ENCODE peak calls at places on chromosomes 16 and 17, in four cellular contexts. M is brain microvascular endothelial cell, G is stomach, U is PC-9. D is an unnamed sample. For H3K36me3, the result is how much of the 10 kb centered on the place peaks cover.

GRCh38 chr17:16507918-16508533 is 16.0 kb upstream of the LRRC75A start:
- DNase-seq in U (no peak), G (no peak), M (no peak), D (no peak)

GRCh38 chr16:16063685-16064084 is 114.3 kb downstream of the ABCC1 start:
- DNase-seq in G (no peak), U (no peak), M (no peak), D (no peak)

GRCh38 chr17:2883544-2884203 is 87.4 kb downstream of the RAP1GAP2 start:
- DNase-seq in U (peak), M (peak), G (no peak), D (peak)

GRCh38 chr16:47866431-47866830 is 289.4 kb downstream of the ABCC12 start:
- DNase-seq in U (no peak), G (no peak), M (no peak), D (no peak)

GRCh38 chr17:30554839-30555751 is 77.9 kb downstream of the GOSR1 start:
- DNase-seq in U (peak), M (peak), G (peak), D (peak)

GRCh38 chr17:57989011-57989345 is 924 bp upstream of the VEZF1 start:
- DNase-seq in U (no peak), G (peak), M (peak), D (peak)

GRCh38 chr16:19116711-19117449 is 3.1 kb downstream of the ITPRIPL2 start:
- DNase-seq in M (no peak), U (no peak), G (no peak), D (no peak)

GRCh38 chr16:50251375-50252081 is 14.8 kb upstream of the ADCY7 start:
- DNase-seq in U (no peak), M (peak), G (no peak), D (no peak)

GRCh38 chr17:43006639-43007551 is at the start of gene IFI35:
- DNase-seq in G (peak), M (peak), U (peak), D (peak)

GRCh38 chr17:43983515-43984411 is 20.7 kb upstream of the NAGS start:
- DNase-seq in U (no peak), G (peak), M (no peak), D (peak)

GRCh38 chr17:59963738-59964454 is 644 bp downstream of the RNFT1 start:
- DNase-seq in G (peak), U (peak), M (peak), D (no peak)

GRCh38 chr17:298791-299450 is 53.7 kb downstream of the RPH3AL start:
- DNase-seq in G (no peak), U (no peak), M (peak), D (no peak)

GRCh38 chr16:66382171-66382965 is 15.9 kb downstream of the CDH5 start:
- DNase-seq in M (peak), G (no peak), U (peak), D (peak)
- TF ChIP-seq CTCF in M (no peak), G (no peak), U (peak), D (peak)

GRCh38 chr16:3738128-3738527 is 20.8 kb upstream of the TRAP1 start:
- DNase-seq in G (no peak), U (no peak), M (no peak), D (no peak)
- H3K36me3 ChIP-seq in G (half or more), U (under half), M (under half), D (half or more)

DNA sequence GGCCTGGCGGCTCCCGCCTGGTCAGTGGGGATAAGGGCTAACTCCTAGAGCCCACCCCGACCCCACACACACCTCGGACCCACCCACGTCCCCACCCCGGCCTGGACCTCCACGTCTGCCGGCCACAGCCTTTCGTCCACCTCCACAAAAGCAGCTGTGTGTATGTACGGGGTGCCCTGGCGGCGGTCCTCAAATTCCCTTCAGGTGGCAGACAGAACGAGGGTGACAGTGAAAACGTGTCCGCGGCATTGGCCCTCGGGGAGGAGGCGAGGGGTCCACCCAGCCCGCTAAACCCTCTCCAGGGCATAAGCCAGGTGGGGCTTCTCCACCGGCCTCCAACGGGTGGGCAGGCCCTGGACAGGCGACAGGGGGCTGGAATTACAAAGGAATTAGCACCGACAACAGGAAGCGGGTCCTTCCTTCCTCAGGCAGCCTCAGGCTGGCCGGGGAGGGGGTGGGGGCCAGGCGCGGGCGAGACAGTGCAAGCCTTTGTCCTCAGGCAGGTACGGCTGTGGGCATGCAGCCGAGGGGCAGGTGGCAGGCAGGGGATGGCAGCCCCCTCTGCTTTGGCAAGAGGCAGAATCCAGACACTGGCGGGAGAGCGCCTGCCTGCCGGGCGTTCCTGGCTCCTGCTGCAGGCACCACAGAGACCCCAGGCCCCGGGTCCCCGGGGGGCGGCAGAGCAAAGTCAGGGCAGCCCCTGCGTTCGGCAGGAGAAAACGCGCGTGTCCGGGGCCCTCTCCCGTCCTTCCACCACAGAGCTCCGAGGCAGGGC is 12.3 kb upstream of the PITPNA start:
- DNase-seq in G (no peak), M (no peak), U (no peak), D (peak)
- H3K4me3 ChIP-seq in G (no peak), M (no peak), U (no peak), D (no peak)

GRCh38 chr16:88753600-88753999 is 31.4 kb downstream of the PIEZO1 start:
- DNase-seq in U (no peak), G (no peak), M (no peak), D (no peak)

GRCh38 chr16:88754109-88754911 is 30.7 kb downstream of the PIEZO1 start:
- DNase-seq in U (no peak), G (no peak), M (no peak), D (no peak)

GRCh38 chr16:88753191-88753590 is 31.8 kb downstream of the PIEZO1 start:
- DNase-seq in G (no peak), M (no peak), U (no peak), D (no peak)

GRCh38 chr16:88755745-88756443 is 29.1 kb downstream of the PIEZO1 start:
- DNase-seq in G (no peak), M (no peak), U (no peak), D (no peak)

DNA sequence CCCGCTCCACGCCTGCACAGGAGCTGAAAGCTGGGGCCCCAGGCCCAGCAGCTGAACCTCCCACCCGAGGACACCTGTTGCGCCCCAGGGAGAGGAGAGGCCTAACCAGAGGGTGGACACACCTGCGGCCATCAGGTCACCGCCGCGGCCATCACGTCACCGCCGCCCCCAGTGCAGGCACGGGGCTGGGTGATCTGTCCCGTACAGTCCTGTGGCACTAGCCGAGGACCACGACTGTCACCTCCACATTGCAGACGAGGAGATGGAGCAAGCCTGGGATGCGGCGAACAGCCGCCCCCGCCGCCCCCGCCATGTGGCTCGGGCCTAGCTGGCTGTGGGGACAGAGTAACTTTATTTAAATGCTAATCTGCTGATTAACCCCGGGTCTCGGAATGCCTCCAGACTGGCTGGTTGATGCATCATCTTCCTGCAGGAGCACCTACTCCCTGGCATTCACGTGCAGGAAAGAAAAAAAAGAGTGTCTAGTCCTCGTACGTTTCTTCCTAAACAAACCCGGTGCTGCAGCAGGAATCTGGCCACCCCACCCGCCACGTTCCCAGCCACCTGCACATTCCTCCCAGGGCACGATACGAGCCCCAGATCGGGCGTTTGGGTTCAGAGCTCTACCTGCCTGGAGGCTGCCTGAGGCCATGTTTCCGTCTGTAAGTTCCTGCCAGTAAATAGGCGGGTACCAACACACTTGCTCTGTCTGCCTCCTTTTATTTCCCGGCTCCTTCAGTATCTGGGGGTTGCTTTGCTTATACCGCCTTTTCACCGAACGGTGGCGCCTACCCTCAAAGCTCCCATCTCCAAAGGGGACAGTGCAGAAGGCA is 29.9 kb downstream of the PIEZO1 start:
- DNase-seq in G (no peak), U (peak), M (no peak), D (peak)
- TF ChIP-seq CTCF in G (no peak), U (peak), M (peak), D (peak)

DNA sequence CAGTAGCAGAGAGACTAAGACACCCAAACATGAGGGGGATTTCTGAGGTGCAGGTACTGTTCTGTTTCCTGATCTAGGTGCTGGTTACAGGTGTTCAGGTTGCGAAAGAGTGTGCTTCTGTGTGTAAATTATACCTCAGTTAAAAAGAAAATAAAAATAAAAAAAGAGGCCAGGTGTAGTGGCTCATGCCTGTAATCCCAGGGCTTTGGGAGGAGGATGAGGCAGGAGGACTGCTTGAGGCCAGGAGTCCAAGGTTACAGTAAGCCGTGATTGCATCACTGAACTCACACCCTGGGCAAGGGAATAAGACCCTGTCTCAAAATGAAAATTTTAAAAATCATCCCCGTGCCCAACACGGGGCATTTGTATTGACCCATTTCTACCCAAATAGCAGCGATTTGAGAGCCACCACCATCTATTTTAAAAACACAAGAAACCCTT is 3.2 kb upstream of the DCAF7 start:
- DNase-seq in U (no peak), G (no peak), M (no peak), D (peak)
- H3K36me3 ChIP-seq in U (under half), G (under half), M (under half), D (under half)

GRCh38 chr16:68382296-68382718 is 66.0 kb downstream of the SMPD3 start:
- DNase-seq in M (no peak), U (no peak), G (peak), D (peak)

GRCh38 chr16:68386628-68387027 is 61.7 kb downstream of the SMPD3 start:
- DNase-seq in G (peak), M (no peak), U (peak), D (no peak)

GRCh38 chr16:68383858-68384257 is 64.5 kb downstream of the SMPD3 start:
- DNase-seq in U (no peak), M (no peak), G (no peak), D (no peak)

GRCh38 chr16:68385371-68385770 is 62.9 kb downstream of the SMPD3 start:
- DNase-seq in G (no peak), M (no peak), U (no peak), D (no peak)

GRCh38 chr16:68384293-68385255 is 63.7 kb downstream of the SMPD3 start:
- DNase-seq in M (no peak), G (no peak), U (no peak), D (peak)
- H3K4me3 ChIP-seq in M (no peak), G (no peak), U (no peak), D (no peak)

GRCh38 chr16:21257284-21257683 is 20.8 kb downstream of the CRYM start:
- DNase-seq in G (no peak), M (no peak), U (no peak), D (no peak)

GRCh38 chr16:21250072-21250923 is 16.8 kb downstream of the ANKS4B start:
- DNase-seq in G (no peak), U (no peak), M (no peak), D (no peak)

GRCh38 chr16:21256636-21257035 is 21.5 kb downstream of the CRYM start:
- DNase-seq in G (no peak), U (no peak), M (no peak), D (no peak)

GRCh38 chr16:21253470-21253869 is 20.0 kb downstream of the ANKS4B start:
- DNase-seq in U (no peak), M (no peak), G (no peak), D (no peak)
- TF ChIP-seq CTCF in U (no peak), M (no peak), G (no peak), D (peak)